ENCODE peak calls at places on chromosomes 7 and 10, in four cellular contexts. J is AG04450, N is kidney, A is colonic mucosa. M is an unnamed sample.
A peak's percentile ranks its signal among the peaks of the same experiment; 100 is the strongest.

GRCh38 chr10:96998329-96998888 is 166.3 kb downstream of the LCOR start:
- DNase-seq in J (peak; percentile 72), N (peak; percentile 52), A (no peak), M (no peak)

GRCh38 chr10:4825868-4826787 is at the start of gene AKR1E2:
- DNase-seq in J (peak; percentile 51), N (peak; percentile 96), A (peak; percentile 84), M (peak; percentile 84)

GRCh38 chr7:99831595-99831994 is 3.8 kb downstream of the CYP3A43 start:
- DNase-seq in J (no peak), N (no peak), A (no peak), M (no peak)

GRCh38 chr10:110865184-110865803 is 6.4 kb upstream of the PDCD4 start:
- DNase-seq in J (no peak), N (no peak), A (peak; percentile 76), M (no peak)

GRCh38 chr10:71474702-71475242 is 78.1 kb downstream of the CDH23 start:
- DNase-seq in J (no peak), N (no peak), A (no peak), M (no peak)

GRCh38 chr10:93299195-93299594 is 182.9 kb downstream of the MYOF start:
- DNase-seq in J (no peak), N (no peak), A (no peak), M (no peak)

GRCh38 chr7:122303971-122304603 is 463 bp downstream of the FEZF1 start:
- DNase-seq in J (no peak), N (peak; percentile 62), A (no peak), M (no peak)

GRCh38 chr7:151272410-151272809 is 23.9 kb upstream of the SMARCD3 start:
- DNase-seq in J (no peak), N (no peak), A (no peak), M (no peak)

GRCh38 chr7:104861729-104862128 is 152.3 kb upstream of the KMT2E start:
- DNase-seq in J (no peak), N (no peak), A (no peak), M (no peak)

GRCh38 chr7:30134011-30134410 is 775 bp upstream of the MTURN start:
- DNase-seq in J (no peak), N (no peak), A (no peak), M (no peak)

GRCh38 chr7:129456421-129456820 is 22.2 kb downstream of the STRIP2 start:
- DNase-seq in J (no peak), N (no peak), A (no peak), M (no peak)

GRCh38 chr7:8221603-8222002 is 40.4 kb downstream of the ICA1 start:
- DNase-seq in J (no peak), N (no peak), A (no peak), M (no peak)

GRCh38 chr10:100907773-100908172 is 5.0 kb upstream of the SLF2 start:
- DNase-seq in J (no peak), N (no peak), A (no peak), M (no peak)

GRCh38 chr10:127034790-127035189 is 129.6 kb downstream of the DOCK1 start:
- DNase-seq in J (no peak), N (no peak), A (peak; percentile 11), M (no peak)

GRCh38 chr10:44300666-44301649 is 83.9 kb downstream of the CXCL12 start:
- DNase-seq in J (peak; percentile 94), N (peak; percentile 87), A (no peak), M (no peak)

GRCh38 chr7:150845471-150845870 is 6.8 kb upstream of the AOC1 start:
- DNase-seq in J (no peak), N (no peak), A (no peak), M (no peak)

GRCh38 chr7:50220280-50220679 is 84.2 kb upstream of the IKZF1 start:
- DNase-seq in J (no peak), N (no peak), A (no peak), M (no peak)

GRCh38 chr7:30800785-30801252 is 29.6 kb downstream of the MINDY4 start:
- DNase-seq in J (peak; percentile 63), N (no peak), A (peak; percentile 61), M (peak; percentile 65)

GRCh38 chr10:97931041-97931440 is 81.4 kb downstream of the GOLGA7B start:
- DNase-seq in J (no peak), N (no peak), A (no peak), M (no peak)

GRCh38 chr7:54419209-54419608 is 123.0 kb upstream of the VSTM2A start:
- DNase-seq in J (no peak), N (peak; percentile 65), A (no peak), M (no peak)

GRCh38 chr7:80771523-80771922 is 133.1 kb downstream of the CD36 start:
- DNase-seq in J (no peak), N (no peak), A (no peak), M (no peak)

GRCh38 chr7:124791876-124792446 is 26.4 kb upstream of the GPR37 start:
- DNase-seq in J (no peak), N (no peak), A (no peak), M (no peak)

GRCh38 chr10:104080762-104081161 is 4.9 kb downstream of the COL17A1 start:
- DNase-seq in J (no peak), N (no peak), A (no peak), M (no peak)

GRCh38 chr10:88205842-88206446 is 342.5 kb downstream of the PTEN start:
- DNase-seq in J (no peak), N (no peak), A (no peak), M (no peak)

GRCh38 chr10:26858707-26859034 is 2.1 kb downstream of the ABI1 start:
- DNase-seq in J (no peak), N (no peak), A (no peak), M (no peak)

GRCh38 chr10:44306147-44306710 is 78.7 kb downstream of the CXCL12 start:
- DNase-seq in J (peak; percentile 37), N (no peak), A (no peak), M (no peak)

GRCh38 chr7:155580367-155580766 is 34.0 kb upstream of the CNPY1 start:
- DNase-seq in J (no peak), N (no peak), A (no peak), M (no peak)

GRCh38 chr10:64036306-64036930 is 515.2 kb downstream of the REEP3 start:
- DNase-seq in J (no peak), N (no peak), A (no peak), M (no peak)

GRCh38 chr7:106218546-106218945 is 66.2 kb downstream of the NAMPT start:
- DNase-seq in J (no peak), N (no peak), A (no peak), M (no peak)

GRCh38 chr7:106215868-106216516 is 68.8 kb downstream of the NAMPT start:
- DNase-seq in J (no peak), N (no peak), A (no peak), M (no peak)

GRCh38 chr7:106219170-106219569 is 65.6 kb downstream of the NAMPT start:
- DNase-seq in J (no peak), N (no peak), A (no peak), M (no peak)

GRCh38 chr7:106216517-106217088 is 68.2 kb downstream of the NAMPT start:
- DNase-seq in J (peak; percentile 82), N (no peak), A (peak; percentile 31), M (peak; percentile 62)

GRCh38 chr7:106217089-106217542 is 67.7 kb downstream of the NAMPT start:
- DNase-seq in J (no peak), N (peak; percentile 96), A (peak; percentile 87), M (peak; percentile 82)
- H3K4me3 ChIP-seq in J (peak overlapping the region; percentile 40), N (no peak overlapping the region), A (no peak overlapping the region), M (no peak overlapping the region)

DNA sequence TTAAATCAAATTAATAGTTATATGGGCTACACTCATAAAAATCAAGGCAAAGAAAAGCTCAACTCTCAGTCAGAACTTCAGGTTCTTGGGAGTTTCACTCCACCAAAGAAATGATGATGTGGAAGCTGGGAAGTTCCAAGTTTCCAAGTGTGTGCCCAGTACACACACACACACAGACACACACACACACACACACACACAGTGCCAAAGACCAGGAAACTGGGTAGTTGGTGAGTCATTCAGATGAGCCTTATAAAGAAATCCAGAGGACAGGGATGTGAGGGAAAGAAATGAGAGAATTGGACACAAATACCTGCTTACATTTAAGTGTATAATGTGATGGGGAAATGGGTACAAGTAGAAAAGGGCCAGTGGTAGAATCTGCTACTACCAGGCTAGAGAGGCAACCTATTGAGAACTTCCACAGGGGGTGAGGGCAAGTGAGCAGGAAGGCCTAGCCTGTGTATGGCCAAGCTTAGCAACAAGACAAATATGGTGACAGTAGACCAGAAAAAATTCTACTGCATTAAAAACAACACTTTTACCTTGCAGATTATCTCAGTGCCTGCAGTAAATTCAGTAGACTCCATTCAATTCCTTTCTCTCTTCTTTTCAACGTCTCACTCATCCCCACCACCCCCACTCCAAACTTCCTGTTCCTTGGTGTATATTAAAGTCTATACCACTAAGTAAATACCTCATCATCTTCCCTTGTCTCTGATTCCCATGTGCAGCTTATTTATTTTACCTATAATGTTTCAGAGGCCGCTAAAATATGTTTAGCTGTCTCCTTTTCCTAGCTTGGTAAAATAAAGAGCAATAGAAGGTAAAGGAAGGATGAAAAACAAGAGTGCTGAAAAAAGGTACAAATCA is 95.0 kb downstream of the CABCOCO1 start:
- DNase-seq in J (no peak), N (no peak), A (peak; percentile 78), M (no peak)
- H3K27ac ChIP-seq in J (no peak overlapping the region), N (no peak overlapping the region), A (peak overlapping the region; percentile 65), M (no peak overlapping the region)

GRCh38 chr7:95863-96260 is 96.5 kb upstream of the FAM20C start:
- DNase-seq in J (no peak), N (no peak), A (no peak), M (no peak)
- H3K4me3 ChIP-seq in J (no peak overlapping the region), N (no peak overlapping the region), A (no peak overlapping the region), M (no peak overlapping the region)

GRCh38 chr10:133279961-133280283 is 3.3 kb upstream of the ADAM8 start:
- DNase-seq in J (no peak), N (no peak), A (no peak), M (no peak)
- H3K27ac ChIP-seq in J (no peak overlapping the region), N (no peak overlapping the region), A (no peak overlapping the region), M (no peak overlapping the region)

GRCh38 chr7:27619492-27619891 is 43.2 kb downstream of the HIBADH start:
- DNase-seq in J (no peak), N (no peak), A (no peak), M (no peak)

GRCh38 chr7:27616186-27616491 is 46.5 kb downstream of the HIBADH start:
- DNase-seq in J (no peak), N (no peak), A (no peak), M (no peak)

GRCh38 chr7:27615420-27616185 is 47.1 kb downstream of the HIBADH start:
- DNase-seq in J (no peak), N (no peak), A (no peak), M (no peak)

GRCh38 chr7:27616914-27617548 is 45.7 kb downstream of the HIBADH start:
- DNase-seq in J (no peak), N (no peak), A (no peak), M (no peak)

DNA sequence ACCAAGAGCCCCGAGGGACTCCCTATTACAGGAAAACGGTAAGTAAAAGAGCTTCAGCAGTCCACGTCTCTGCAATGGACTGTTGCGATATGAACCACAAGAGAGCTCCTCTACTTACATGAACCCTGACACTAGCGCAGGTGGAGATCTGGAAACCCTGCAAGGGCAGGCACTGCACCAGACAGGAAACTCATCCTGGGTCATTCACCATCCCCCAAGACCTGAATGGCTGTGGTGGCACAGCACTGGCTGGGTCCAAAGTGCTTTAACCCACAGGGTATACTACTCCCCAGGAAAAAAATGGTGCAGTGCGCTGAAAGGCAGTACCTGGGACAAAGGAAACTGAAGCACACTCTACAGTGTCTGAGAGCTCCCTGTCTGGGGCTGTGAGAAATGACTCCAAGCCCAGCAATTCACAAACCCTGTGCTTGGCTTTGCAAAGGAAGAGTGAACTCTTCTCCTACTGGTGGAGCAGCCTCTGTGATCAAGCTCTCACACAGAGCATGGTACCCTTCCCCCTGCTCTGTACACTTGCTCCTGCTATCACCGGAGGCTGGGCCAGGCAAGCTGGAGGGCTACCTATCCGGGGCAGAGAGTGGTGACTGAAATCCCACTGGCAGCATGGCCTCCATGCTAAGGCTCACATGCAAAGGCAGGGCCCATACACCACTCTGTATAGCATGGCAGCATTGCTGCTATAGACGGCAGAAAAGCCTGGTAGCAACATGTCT is 44.9 kb downstream of the HIBADH start:
- DNase-seq in J (no peak), N (no peak), A (no peak), M (no peak)
- H3K4me3 ChIP-seq in J (no peak overlapping the region), N (no peak overlapping the region), A (no peak overlapping the region), M (no peak overlapping the region)

M was measured in lung.